ENCODE peak calls at places on chromosome 3, in eight cellular contexts. Z is H9, V is HCT116, F is AG09309, D is lower lobe of right lung, A is GM06990, O is IMR-90, L is neural crest cell. W is an unnamed sample.

GRCh38 chr3:103048371-103048722 is 613.5 kb downstream of the ZPLD1 start:
- DNase-seq in O (no peak), D (no peak), V (peak), A (no peak), L (no peak), Z (no peak), F (no peak), W (no peak)

GRCh38 chr3:178352300-178353021 is 183.8 kb upstream of the KCNMB2 start:
- DNase-seq in F (peak), V (no peak), A (no peak), O (peak), L (no peak), D (no peak), Z (no peak), W (no peak)

GRCh38 chr3:121883507-121883906 is 10.7 kb upstream of the SLC15A2 start:
- DNase-seq in A (no peak), Z (no peak), D (no peak), L (no peak), F (no peak), O (peak), V (peak), W (no peak)

GRCh38 chr3:9809615-9810356 is at the start of gene TTLL3:
- DNase-seq in V (no peak), F (no peak), A (peak), L (peak), O (peak), Z (peak), D (peak), W (peak)

GRCh38 chr3:174342206-174342605 is 516.9 kb upstream of the NAALADL2 start:
- DNase-seq in V (no peak), L (no peak), A (no peak), Z (no peak), O (peak), F (no peak), D (no peak), W (no peak)

GRCh38 chr3:98542623-98543022 is 10.8 kb downstream of the GPR15 start:
- DNase-seq in V (no peak), F (no peak), D (no peak), O (no peak), L (no peak), A (no peak), Z (no peak), W (no peak)

GRCh38 chr3:177440456-177441105 is 243.3 kb upstream of the TBL1XR1 start:
- DNase-seq in O (no peak), D (no peak), Z (no peak), L (no peak), A (no peak), F (no peak), V (no peak), W (no peak)

GRCh38 chr3:180764481-180764880 is 85.2 kb upstream of the CCDC39 start:
- DNase-seq in A (no peak), O (no peak), D (no peak), Z (no peak), L (no peak), V (no peak), F (no peak), W (no peak)

GRCh38 chr3:161163297-161163696 is 57.8 kb upstream of the NMD3 start:
- DNase-seq in L (no peak), Z (no peak), O (peak), F (peak), V (peak), D (no peak), A (no peak), W (no peak)

GRCh38 chr3:64086479-64086878 is 63.2 kb upstream of the PSMD6 start:
- DNase-seq in O (no peak), F (no peak), A (no peak), L (no peak), Z (no peak), V (no peak), D (no peak), W (no peak)

GRCh38 chr3:14533457-14533958 is 6.6 kb downstream of the GRIP2 start:
- DNase-seq in L (no peak), F (no peak), V (no peak), Z (no peak), A (no peak), O (no peak), D (peak), W (no peak)

GRCh38 chr3:16899919-16900318 is 15.2 kb downstream of the PLCL2 start:
- DNase-seq in A (no peak), D (no peak), F (no peak), L (no peak), Z (no peak), V (no peak), O (no peak), W (no peak)

GRCh38 chr3:16896820-16897219 is 12.1 kb downstream of the PLCL2 start:
- DNase-seq in O (no peak), A (no peak), F (no peak), V (no peak), D (no peak), Z (no peak), L (no peak), W (no peak)

GRCh38 chr3:16897254-16897926 is 12.6 kb downstream of the PLCL2 start:
- DNase-seq in D (no peak), Z (no peak), O (peak), V (no peak), F (peak), L (no peak), A (peak), W (no peak)

GRCh38 chr3:16900779-16901440 is 16.2 kb downstream of the PLCL2 start:
- DNase-seq in D (no peak), F (no peak), V (no peak), L (no peak), Z (no peak), A (no peak), O (no peak), W (no peak)

DNA sequence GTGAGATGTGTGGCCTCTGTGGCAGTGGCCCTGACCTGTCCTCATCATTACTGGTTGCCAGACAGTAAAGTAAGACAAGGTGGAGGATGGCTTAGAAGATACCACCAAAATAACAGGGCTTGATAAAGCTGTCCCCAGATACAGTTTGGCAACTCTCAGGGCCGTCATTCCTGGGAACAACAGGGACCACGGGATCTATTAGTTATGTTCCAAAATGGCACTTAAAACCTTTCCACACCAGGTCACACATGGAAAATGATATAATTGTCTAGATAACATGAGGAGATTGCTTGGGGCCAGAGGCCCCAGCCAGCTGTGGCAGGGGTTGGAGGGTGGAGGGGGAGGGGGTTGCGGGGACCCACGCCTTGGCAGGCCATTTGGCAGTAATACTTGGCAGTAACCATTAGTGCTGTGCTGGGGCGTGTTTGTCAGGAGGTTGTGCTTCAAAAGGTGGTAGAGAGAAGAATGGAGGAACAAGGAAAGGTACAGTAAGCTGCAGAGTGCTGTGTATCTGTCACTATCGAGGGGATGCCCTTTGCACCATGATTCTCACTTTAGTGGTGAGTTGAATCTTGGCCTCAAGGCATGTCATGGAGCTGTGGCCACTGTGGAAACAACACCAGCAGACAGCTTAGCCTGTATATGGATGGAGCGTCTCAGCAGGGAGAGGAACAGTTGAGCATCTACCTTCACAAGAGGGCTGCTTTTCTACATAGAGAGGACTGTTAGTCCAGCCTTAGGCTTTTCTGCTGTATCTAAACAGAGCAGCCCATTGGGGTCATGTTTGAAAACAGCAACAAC is 14.0 kb downstream of the PLCL2 start:
- DNase-seq in A (no peak), D (no peak), V (no peak), Z (no peak), O (no peak), F (no peak), L (no peak), W (no peak)
- TF ChIP-seq CTCF in A (no peak), D (no peak), V (no peak), Z (no peak), O (no peak), F (no peak), L (no peak), W (no peak)

DNA sequence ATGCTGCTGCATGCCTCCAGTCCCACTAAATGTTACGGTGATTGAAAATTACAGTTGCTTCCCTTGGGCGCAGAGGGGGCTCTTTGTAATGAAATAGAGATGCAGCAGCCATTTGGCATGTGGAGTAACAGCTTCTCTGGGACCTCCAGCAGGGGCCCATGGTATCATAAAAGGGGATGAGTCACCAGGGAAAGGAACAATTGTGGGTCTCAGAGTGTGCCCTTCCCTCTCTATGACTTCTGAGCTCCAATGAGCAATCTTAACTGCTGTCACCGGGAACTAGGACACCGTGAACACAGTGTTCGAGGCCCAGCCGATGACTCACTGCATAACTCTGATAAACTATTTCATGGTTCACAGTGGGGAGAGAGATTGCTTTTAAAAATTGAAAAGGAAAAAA is 164.8 kb upstream of the NUDT16 start:
- DNase-seq in D (no peak), A (no peak), V (peak), L (no peak), Z (peak), O (peak), F (no peak), W (no peak)
- TF ChIP-seq CTCF in D (no peak), A (no peak), V (no peak), L (no peak), Z (no peak), O (no peak), F (no peak), W (no peak)

GRCh38 chr3:139520028-139520737 is 19.4 kb downstream of the RBP1 start:
- DNase-seq in O (peak), L (no peak), Z (peak), D (no peak), A (no peak), V (peak), F (no peak), W (no peak)
- TF ChIP-seq CTCF in O (peak), L (peak), Z (peak), D (peak), A (peak), V (peak), F (peak), W (peak)

GRCh38 chr3:52406791-52407510 is 38.0 kb downstream of the SEMA3G start:
- DNase-seq in Z (no peak), V (no peak), D (no peak), L (no peak), O (no peak), F (no peak), A (no peak), W (peak)
- TF ChIP-seq CTCF in Z (no peak), V (no peak), D (no peak), L (no peak), O (no peak), F (no peak), A (no peak), W (no peak)

DNA sequence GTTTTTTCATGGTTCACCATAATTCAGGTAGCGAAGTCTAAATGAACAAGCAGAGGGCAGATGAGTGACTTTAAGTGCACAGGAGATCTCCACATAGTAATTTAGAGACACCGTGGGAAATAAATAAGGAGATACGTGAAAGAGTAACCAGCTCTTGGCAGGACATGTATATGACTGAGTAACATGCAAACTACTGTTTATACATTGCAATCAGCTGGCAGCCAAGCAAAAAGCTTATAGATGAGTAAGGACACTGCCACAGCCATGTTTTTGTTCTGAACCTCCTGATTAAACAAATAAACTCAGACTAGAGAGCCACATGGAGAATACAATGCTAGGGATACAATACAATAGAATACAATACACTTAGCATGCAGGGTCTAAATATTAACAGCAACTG is 252.4 kb downstream of the FHIT start:
- DNase-seq in L (no peak), D (no peak), Z (no peak), O (no peak), A (no peak), F (no peak), V (no peak), W (no peak)
- TF ChIP-seq CTCF in L (no peak), D (no peak), Z (no peak), O (no peak), A (no peak), F (no peak), V (no peak), W (no peak)

W was measured in CD14-positive monocyte.